ENCODE peak calls at places on chromosomes 4 and X, in six cellular contexts. E, M, U, C, R and T are unnamed samples. For H3K36me3, the result is how much of the 10 kb centered on the place peaks cover.

GRCh38 chrX:112839856-112840255 is 775 bp downstream of the AMOT start:
- DNase-seq in C (no peak), E (no peak), R (no peak), M (no peak), U (no peak), T (no peak)

GRCh38 chrX:27619459-27619858 is 29.3 kb downstream of the DCAF8L2 start:
- DNase-seq in R (no peak), U (no peak), C (no peak), E (no peak), M (peak), T (no peak)

GRCh38 chrX:135432453-135432852 is 10.7 kb downstream of the SMIM10L2A start:
- DNase-seq in M (no peak), C (no peak), E (no peak), U (no peak), R (peak), T (no peak)

GRCh38 chr4:183987529-183987946 is 82.4 kb downstream of the STOX2 start:
- DNase-seq in E (peak), C (peak), M (peak), R (peak), U (peak), T (peak)

GRCh38 chrX:31420711-31421151 is 348.9 kb upstream of the FTHL17 start:
- DNase-seq in U (no peak), E (no peak), R (no peak), C (no peak), M (no peak), T (peak)

GRCh38 chr4:108465886-108466491 is 154.4 kb upstream of the RPL34 start:
- DNase-seq in C (no peak), R (no peak), E (no peak), U (no peak), M (peak), T (no peak)

GRCh38 chr4:52979020-52979419 is 116.9 kb downstream of the RASL11B start:
- DNase-seq in U (no peak), M (no peak), R (no peak), C (no peak), E (peak), T (no peak)

GRCh38 chrX:113157496-113157895 is 316.9 kb upstream of the AMOT start:
- DNase-seq in R (no peak), C (no peak), U (no peak), M (no peak), E (no peak), T (no peak)

GRCh38 chr4:600850-601515 is 24.4 kb upstream of the PDE6B start:
- DNase-seq in R (no peak), C (no peak), M (no peak), E (no peak), U (no peak), T (no peak)

GRCh38 chr4:6258741-6259140 is 10.9 kb upstream of the WFS1 start:
- DNase-seq in M (no peak), C (no peak), U (no peak), R (no peak), E (no peak), T (no peak)

GRCh38 chr4:89519771-89520170 is 212.2 kb upstream of the GPRIN3 start:
- DNase-seq in C (no peak), E (no peak), M (no peak), U (no peak), R (no peak), T (no peak)

GRCh38 chr4:103150677-103151076 is 47.5 kb downstream of the CENPE start:
- DNase-seq in U (no peak), E (no peak), M (peak), R (no peak), C (no peak), T (no peak)

GRCh38 chr4:28232376-28232775 is 1371.7 kb downstream of the STIM2 start:
- DNase-seq in M (no peak), E (no peak), U (no peak), R (no peak), C (no peak), T (no peak)

GRCh38 chrX:154732421-154733071 is 18.3 kb downstream of the GAB3 start:
- DNase-seq in R (no peak), C (no peak), M (peak), U (no peak), E (no peak), T (no peak)

GRCh38 chr4:135838889-135839288 is 1637.3 kb upstream of the PABPC4L start:
- DNase-seq in R (no peak), C (no peak), U (no peak), M (peak), E (peak), T (peak)

GRCh38 chr4:32775049-32775448 is 2054.9 kb downstream of the PCDH7 start:
- DNase-seq in C (no peak), R (no peak), U (no peak), E (peak), M (peak), T (peak)

GRCh38 chrX:103941201-103941975 is 21.0 kb upstream of the TMSB15B start:
- DNase-seq in R (no peak), E (no peak), M (peak), C (no peak), U (no peak), T (no peak)

GRCh38 chrX:25015486-25016360 is at the start of gene ARX:
- DNase-seq in M (peak), C (peak), R (no peak), E (peak), U (peak), T (no peak)

GRCh38 chr4:24373662-24374061 is 210.7 kb downstream of the DHX15 start:
- DNase-seq in R (no peak), C (no peak), U (no peak), M (no peak), E (no peak), T (no peak)

GRCh38 chrX:9378980-9379696 is 85.7 kb upstream of the TBL1X start:
- DNase-seq in C (no peak), M (peak), E (no peak), U (no peak), R (no peak), T (no peak)

GRCh38 chr4:48370260-48371134 is 29.2 kb downstream of the SLAIN2 start:
- DNase-seq in C (no peak), E (no peak), R (no peak), M (no peak), U (no peak), T (no peak)

GRCh38 chr4:48367016-48367415 is 25.7 kb downstream of the SLAIN2 start:
- DNase-seq in C (no peak), R (no peak), U (no peak), M (no peak), E (no peak), T (no peak)

GRCh38 chr4:48369771-48370170 is 28.4 kb downstream of the SLAIN2 start:
- DNase-seq in M (no peak), C (no peak), U (no peak), R (no peak), E (no peak), T (no peak)

GRCh38 chr4:48368389-48368788 is 27.1 kb downstream of the SLAIN2 start:
- DNase-seq in R (no peak), U (no peak), M (no peak), C (no peak), E (no peak), T (no peak)

GRCh38 chr4:48369248-48369647 is 27.9 kb downstream of the SLAIN2 start:
- DNase-seq in E (no peak), R (no peak), U (no peak), C (no peak), M (peak), T (no peak)
- TF ChIP-seq CTCF in E (no peak), R (no peak), U (no peak), C (no peak), M (no peak), T (no peak)

GRCh38 chr4:48267574-48267973 is 2.1 kb downstream of the TEC start:
- DNase-seq in C (no peak), M (no peak), U (no peak), R (no peak), E (no peak), T (no peak)
- H3K4me3 ChIP-seq in C (no peak), M (no peak), U (no peak), R (no peak), E (no peak), T (no peak)

GRCh38 chr4:186658657-186659056 is 65.0 kb downstream of the FAT1 start:
- DNase-seq in U (no peak), R (no peak), C (no peak), M (no peak), E (no peak), T (no peak)
- H3K36me3 ChIP-seq in U (under half), R (under half), C (under half), M (under half), E (half or more), T (under half)

GRCh38 chr4:84502955-84503373 is 3.9 kb upstream of the NKX6-1 start:
- DNase-seq in C (no peak), R (no peak), E (no peak), U (no peak), M (no peak), T (no peak)

GRCh38 chr4:84501721-84502267 is 2.7 kb upstream of the NKX6-1 start:
- DNase-seq in C (no peak), E (no peak), M (no peak), U (no peak), R (no peak), T (no peak)

GRCh38 chr4:84502333-84502954 is 3.4 kb upstream of the NKX6-1 start:
- DNase-seq in C (no peak), U (no peak), M (no peak), R (no peak), E (no peak), T (no peak)

GRCh38 chr4:84500386-84501196 is 1.5 kb upstream of the NKX6-1 start:
- DNase-seq in C (no peak), E (no peak), R (no peak), M (no peak), U (no peak), T (no peak)

DNA sequence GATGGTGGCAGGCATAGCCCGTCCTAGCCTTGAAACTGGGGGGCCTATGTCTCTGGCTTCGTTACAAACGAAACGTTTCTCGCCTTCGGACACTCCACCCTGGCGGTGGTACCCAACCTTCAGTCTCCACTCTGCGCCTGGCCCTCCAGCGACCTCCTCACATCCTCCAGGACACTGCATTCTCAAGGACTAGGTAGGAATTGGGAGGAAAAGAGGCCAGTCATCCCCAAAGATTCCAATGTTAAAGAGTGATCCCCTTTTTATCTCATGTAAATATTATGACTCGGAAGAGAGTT is 2.1 kb upstream of the NKX6-1 start:
- DNase-seq in C (no peak), R (no peak), E (no peak), U (no peak), M (no peak), T (no peak)
- TF ChIP-seq CTCF in C (no peak), R (no peak), E (no peak), U (no peak), M (no peak), T (no peak)

GRCh38 chr4:154744341-154744948 is 645 bp downstream of the LRAT start:
- DNase-seq in M (no peak), E (no peak), R (no peak), C (no peak), U (no peak), T (no peak)
- H3K4me3 ChIP-seq in M (no peak), E (peak), R (peak), C (peak), U (peak), T (peak)

GRCh38 chr4:139202984-139203383 is 26.0 kb upstream of the ELF2 start:
- DNase-seq in U (no peak), M (no peak), R (no peak), E (no peak), C (no peak), T (no peak)

GRCh38 chr4:139200506-139200905 is 23.5 kb upstream of the ELF2 start:
- DNase-seq in E (no peak), M (no peak), R (no peak), U (no peak), C (no peak), T (no peak)

DNA sequence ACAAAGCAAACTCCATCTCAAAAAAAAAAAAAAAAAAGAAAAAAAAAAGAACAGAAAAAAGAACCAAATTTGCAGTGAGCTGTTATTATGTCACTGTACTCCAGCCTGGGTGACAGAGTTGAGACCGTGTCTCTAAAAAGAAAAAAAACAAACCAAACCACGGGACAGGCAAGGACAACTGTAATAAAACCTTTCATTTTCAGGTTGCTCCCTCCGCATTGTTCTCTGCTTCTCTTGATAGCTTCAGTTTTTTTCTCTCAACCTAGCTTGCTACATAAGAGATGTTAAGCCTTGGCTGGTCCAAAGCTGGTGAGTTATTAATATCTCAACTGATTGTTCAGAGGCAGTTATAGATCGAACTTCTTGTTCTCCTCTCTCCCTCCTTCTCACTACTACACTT is 23.1 kb upstream of the ELF2 start:
- DNase-seq in M (no peak), C (no peak), R (no peak), U (no peak), E (no peak), T (no peak)
- H3K36me3 ChIP-seq in M (under half), C (under half), R (under half), U (under half), E (under half), T (under half)

GRCh38 chrX:150680974-150681373 is 12.2 kb upstream of the MTMR1 start:
- DNase-seq in E (peak), M (peak), U (no peak), R (no peak), C (no peak), T (no peak)
- TF ChIP-seq CTCF in E (peak), M (no peak), U (peak), R (peak), C (peak), T (peak)

GRCh38 chr4:3480528-3481112 is 17.5 kb downstream of the DOK7 start:
- DNase-seq in R (no peak), M (peak), C (peak), U (peak), E (peak), T (peak)

GRCh38 chr4:3479358-3480101 is 16.4 kb downstream of the DOK7 start:
- DNase-seq in C (no peak), U (no peak), M (no peak), E (no peak), R (no peak), T (no peak)

GRCh38 chr4:3481783-3482397 is 18.8 kb downstream of the DOK7 start:
- DNase-seq in U (no peak), M (no peak), C (no peak), E (no peak), R (no peak), T (no peak)

GRCh38 chr4:3482707-3483106 is 19.6 kb downstream of the DOK7 start:
- DNase-seq in M (no peak), E (no peak), C (no peak), R (no peak), U (no peak), T (no peak)

DNA sequence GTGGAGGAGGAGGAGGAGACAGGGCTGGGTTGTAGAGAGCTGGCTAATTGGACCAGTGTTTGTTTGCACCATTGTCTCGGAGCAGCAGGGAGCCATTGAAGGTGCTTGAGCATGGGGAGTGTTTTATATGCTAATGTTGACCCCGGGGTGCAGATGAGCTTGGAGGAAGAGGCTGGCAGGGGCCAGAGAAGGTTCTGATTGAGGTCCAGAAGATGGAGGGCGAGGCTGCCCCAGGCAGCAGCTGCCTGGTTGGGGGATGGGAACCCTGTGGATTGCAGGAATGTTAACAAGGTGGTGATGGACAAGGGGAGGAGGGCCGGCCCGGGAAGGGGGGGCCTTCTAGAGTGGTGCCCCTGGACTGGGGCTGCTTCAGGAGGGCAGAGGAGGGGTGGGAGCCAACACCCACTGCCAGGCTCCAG is 18.0 kb downstream of the DOK7 start:
- DNase-seq in R (no peak), M (no peak), E (no peak), C (no peak), U (no peak), T (no peak)
- H3K4me3 ChIP-seq in R (no peak), M (no peak), E (no peak), C (no peak), U (no peak), T (no peak)

GRCh38 chr4:185645403-185645802 is 110.1 kb upstream of the PDLIM3 start:
- DNase-seq in U (no peak), C (no peak), R (no peak), M (no peak), E (no peak), T (no peak)
- H3K36me3 ChIP-seq in U (under half), C (half or more), R (under half), M (under half), E (under half), T (under half)

GRCh38 chrX:148647666-148648065 is 147.2 kb downstream of the AFF2 start:
- DNase-seq in M (no peak), R (no peak), C (no peak), E (no peak), U (no peak), T (no peak)
- TF ChIP-seq CTCF in M (no peak), R (no peak), C (no peak), E (no peak), U (no peak), T (no peak)